ENCODE peak calls at places on chromosomes 2 and 18, in eight cellular contexts. T is stimulated activated CD8-positive, alpha-beta memory T cell treated with anti-CD3 and anti-CD28 coated beads, Interleukin-15, amount 100 ng/mL, for 4 hours; E is fibroblast of the conjunctiva; M is T follicular helper cell; A is GM03348; Y is mesothelial cell of epicardium; X is AG20443; Q is colonic mucosa. G is an unnamed sample.

GRCh38 chr18:59567445-59567844 is 129.8 kb downstream of the CCBE1 start:
- DNase-seq in T (no peak), E (no peak), M (no peak), A (no peak), Y (no peak), X (no peak), Q (no peak), G (no peak)

GRCh38 chr18:10449396-10449795 is 5.0 kb upstream of the APCDD1 start:
- DNase-seq in T (no peak), E (no peak), M (no peak), A (no peak), Y (no peak), X (no peak), Q (no peak), G (no peak)

GRCh38 chr2:501130-501529 is 176.1 kb downstream of the TMEM18 start:
- DNase-seq in T (no peak), E (no peak), M (no peak), A (peak; percentile 18), Y (no peak), X (no peak), Q (no peak), G (no peak)

GRCh38 chr18:51668101-51668500 is 470.6 kb upstream of the MEX3C start:
- DNase-seq in T (no peak), E (peak; percentile 4), M (no peak), A (peak; percentile 64), Y (peak; percentile 42), X (peak; percentile 59), Q (peak; percentile 46), G (peak; percentile 45)

GRCh38 chr2:168770796-168771195 is 31.6 kb upstream of the NOSTRIN start:
- DNase-seq in T (no peak), E (no peak), M (no peak), A (no peak), Y (no peak), X (no peak), Q (no peak), G (no peak)

GRCh38 chr2:66574701-66575624 is 140.0 kb downstream of the MEIS1 start:
- DNase-seq in T (no peak), E (peak; percentile 48), M (no peak), A (peak; percentile 89), Y (peak; percentile 70), X (peak; percentile 86), Q (peak; percentile 67), G (no peak)

GRCh38 chr18:48084041-48084757 is 153.7 kb upstream of the SMAD2 start:
- DNase-seq in T (no peak), E (no peak), M (no peak), A (no peak), Y (no peak), X (no peak), Q (peak; percentile 26), G (no peak)

GRCh38 chr18:11002277-11002676 is 147.1 kb downstream of the PIEZO2 start:
- DNase-seq in T (no peak), E (no peak), M (no peak), A (no peak), Y (no peak), X (no peak), Q (no peak), G (no peak)

GRCh38 chr2:43488737-43489136 is 107.1 kb downstream of the THADA start:
- DNase-seq in T (no peak), E (no peak), M (no peak), A (no peak), Y (no peak), X (no peak), Q (no peak), G (no peak)

GRCh38 chr2:69615969-69616368 is 27.6 kb downstream of the AAK1 start:
- DNase-seq in T (no peak), E (no peak), M (no peak), A (no peak), Y (no peak), X (no peak), Q (no peak), G (no peak)

GRCh38 chr2:60746318-60746717 is 9.8 kb upstream of the PAPOLG start:
- DNase-seq in T (no peak), E (no peak), M (no peak), A (no peak), Y (no peak), X (no peak), Q (no peak), G (no peak)

GRCh38 chr18:70781860-70782453 is 493.1 kb downstream of the SOCS6 start:
- DNase-seq in T (no peak), E (peak; percentile 14), M (peak; percentile 49), A (peak; percentile 5), Y (no peak), X (peak; percentile 21), Q (peak; percentile 52), G (peak; percentile 25)

GRCh38 chr2:151833984-151834383 is 5.8 kb upstream of the ARL5A start:
- DNase-seq in T (no peak), E (no peak), M (no peak), A (no peak), Y (no peak), X (no peak), Q (no peak), G (no peak)

GRCh38 chr2:42132966-42133641 is 36.0 kb upstream of the EML4 start:
- DNase-seq in T (peak; percentile 75), E (peak; percentile 89), M (peak; percentile 89), A (peak; percentile 85), Y (peak; percentile 47), X (peak; percentile 86), Q (peak; percentile 88), G (peak; percentile 81)

GRCh38 chr18:12076424-12077140 is 17.1 kb upstream of the ANKRD62 start:
- DNase-seq in T (no peak), E (peak; percentile 4), M (no peak), A (peak; percentile 75), Y (no peak), X (peak; percentile 68), Q (no peak), G (no peak)

GRCh38 chr2:17429130-17429529 is 89.1 kb downstream of the RAD51AP2 start:
- DNase-seq in T (no peak), E (no peak), M (no peak), A (peak; percentile 59), Y (no peak), X (peak; percentile 7), Q (no peak), G (no peak)

GRCh38 chr2:54331095-54331835 is 75.2 kb upstream of the TSPYL6 start:
- DNase-seq in T (no peak), E (no peak), M (no peak), A (no peak), Y (no peak), X (no peak), Q (no peak), G (no peak)

GRCh38 chr2:46743021-46743420 is 172.6 kb downstream of the MCFD2 start:
- DNase-seq in T (no peak), E (no peak), M (no peak), A (no peak), Y (no peak), X (no peak), Q (no peak), G (no peak)

GRCh38 chr2:163558286-163559009 is 177.4 kb downstream of the FIGN start:
- DNase-seq in T (no peak), E (no peak), M (no peak), A (no peak), Y (no peak), X (no peak), Q (no peak), G (no peak)

GRCh38 chr2:162828545-162828944 is 10.0 kb downstream of the KCNH7 start:
- DNase-seq in T (no peak), E (no peak), M (no peak), A (no peak), Y (no peak), X (no peak), Q (no peak), G (no peak)

GRCh38 chr18:73283788-73284187 is 416.0 kb upstream of the NETO1 start:
- DNase-seq in T (no peak), E (no peak), M (no peak), A (no peak), Y (no peak), X (no peak), Q (no peak), G (no peak)

GRCh38 chr2:224970311-224970710 is 72.0 kb downstream of the DOCK10 start:
- DNase-seq in T (no peak), E (no peak), M (no peak), A (no peak), Y (no peak), X (no peak), Q (no peak), G (no peak)

GRCh38 chr2:24210106-24210455 is 35.2 kb downstream of the FAM228A start:
- DNase-seq in T (no peak), E (no peak), M (no peak), A (no peak), Y (no peak), X (peak; percentile 9), Q (no peak), G (no peak)

GRCh38 chr2:60794271-60794863 is 38.3 kb downstream of the PAPOLG start:
- DNase-seq in T (no peak), E (peak; percentile 6), M (no peak), A (peak; percentile 55), Y (no peak), X (peak; percentile 37), Q (no peak), G (peak; percentile 21)

GRCh38 chr2:15031745-15032240 is 399.3 kb downstream of the LRATD1 start:
- DNase-seq in T (no peak), E (no peak), M (no peak), A (no peak), Y (no peak), X (no peak), Q (no peak), G (no peak)

GRCh38 chr2:239300871-239301742 is 99.7 kb downstream of the HDAC4 start:
- DNase-seq in T (no peak), E (no peak), M (no peak), A (no peak), Y (no peak), X (no peak), Q (no peak), G (no peak)

GRCh38 chr2:28359222-28360065 is 33.2 kb upstream of the FOSL2 start:
- DNase-seq in T (peak; percentile 71), E (no peak), M (peak; percentile 61), A (no peak), Y (no peak), X (no peak), Q (peak; percentile 75), G (peak; percentile 79)

GRCh38 chr2:46800218-46800617 is 115.4 kb downstream of the MCFD2 start:
- DNase-seq in T (no peak), E (no peak), M (no peak), A (no peak), Y (no peak), X (no peak), Q (no peak), G (no peak)

GRCh38 chr2:74205586-74205985 is 7.2 kb downstream of the MTHFD2 start:
- DNase-seq in T (no peak), E (no peak), M (no peak), A (no peak), Y (no peak), X (no peak), Q (peak; percentile 82), G (no peak)

GRCh38 chr18:28816155-28816554 is 639.2 kb upstream of the CDH2 start:
- DNase-seq in T (no peak), E (no peak), M (no peak), A (peak; percentile 4), Y (no peak), X (no peak), Q (no peak), G (no peak)

GRCh38 chr18:49625021-49625691 is 63.3 kb downstream of the LIPG start:
- DNase-seq in T (no peak), E (no peak), M (no peak), A (no peak), Y (no peak), X (peak; percentile 12), Q (no peak), G (no peak)

GRCh38 chr2:197647961-197648690 is 27.3 kb downstream of the RFTN2 start:
- DNase-seq in T (no peak), E (no peak), M (no peak), A (peak; percentile 18), Y (no peak), X (peak; percentile 30), Q (no peak), G (no peak)

GRCh38 chr2:147980940-147981339 is 39.6 kb downstream of the ORC4 start:
- DNase-seq in T (no peak), E (no peak), M (no peak), A (no peak), Y (no peak), X (no peak), Q (no peak), G (no peak)

G was measured in Jurkat, Clone E6-1.